ENCODE peak calls at places on chromosomes 2 and 18, in eight cellular contexts. N is stimulated activated CD4-positive, alpha-beta T cell treated with anti-CD3 and anti-CD28 coated beads, Interleukin-4, amount 100 ng/mL, for 1 hour; L is activated T-cell treated with anti-CD3 and anti-CD28 coated beads, Interleukin-2, amount 50 U/mL, for 48 hours; V is 8988T; C is hepatic stellate cell; Y is HS-27A; E is tibial artery; R is effector CD8-positive, alpha-beta T cell. M is an unnamed sample.

GRCh38 chr18:5865521-5865920 is 29.8 kb downstream of the TMEM200C start:
- DNase-seq in N (no peak), L (no peak), V (no peak), C (no peak), Y (no peak), E (no peak), R (no peak), M (no peak)

GRCh38 chr2:47094519-47095155 is 60.5 kb downstream of the STPG4 start:
- DNase-seq in N (no peak), L (no peak), V (no peak), C (peak; percentile 34), Y (no peak), E (no peak), R (no peak), M (no peak)

GRCh38 chr2:46375566-46376125 is 78.4 kb downstream of the EPAS1 start:
- DNase-seq in N (no peak), L (no peak), V (no peak), C (no peak), Y (no peak), E (no peak), R (no peak), M (no peak)

GRCh38 chr2:202265467-202266277 is at the start of gene NOP58:
- DNase-seq in N (peak; percentile 82), L (peak; percentile 89), V (peak; percentile 67), C (peak; percentile 93), Y (peak; percentile 58), E (peak; percentile 93), R (peak; percentile 84), M (peak; percentile 89)

GRCh38 chr18:13570856-13571495 is 155.4 kb downstream of the FAM210A start:
- DNase-seq in N (no peak), L (peak; percentile 48), V (no peak), C (no peak), Y (no peak), E (no peak), R (no peak), M (no peak)

GRCh38 chr2:119432882-119433522 is 1.3 kb downstream of the TMEM37 start:
- DNase-seq in N (no peak), L (no peak), V (no peak), C (no peak), Y (no peak), E (no peak), R (no peak), M (no peak)

GRCh38 chr18:79494936-79495335 is 99.2 kb downstream of the NFATC1 start:
- DNase-seq in N (no peak), L (no peak), V (no peak), C (no peak), Y (no peak), E (peak; percentile 13), R (no peak), M (no peak)

GRCh38 chr18:73653836-73654235 is 493.8 kb downstream of the FBXO15 start:
- DNase-seq in N (no peak), L (no peak), V (no peak), C (no peak), Y (no peak), E (no peak), R (no peak), M (no peak)

GRCh38 chr2:172177581-172177980 is 74.9 kb upstream of the DLX2 start:
- DNase-seq in N (no peak), L (no peak), V (no peak), C (no peak), Y (no peak), E (no peak), R (no peak), M (no peak)

GRCh38 chr18:76846217-76846616 is 23.9 kb downstream of the ZNF236 start:
- DNase-seq in N (no peak), L (no peak), V (no peak), C (no peak), Y (no peak), E (no peak), R (no peak), M (no peak)

GRCh38 chr18:3397031-3397750 is 52.8 kb upstream of the TGIF1 start:
- DNase-seq in N (no peak), L (no peak), V (no peak), C (no peak), Y (no peak), E (no peak), R (no peak), M (no peak)

GRCh38 chr2:120230515-120231471 is 7.6 kb upstream of the TMEM185B start:
- DNase-seq in N (no peak), L (no peak), V (no peak), C (no peak), Y (no peak), E (no peak), R (no peak), M (no peak)

GRCh38 chr2:104866883-104867350 is 13.0 kb downstream of the POU3F3 start:
- DNase-seq in N (no peak), L (no peak), V (no peak), C (no peak), Y (no peak), E (no peak), R (no peak), M (no peak)

GRCh38 chr18:50143295-50143694 is 51.7 kb downstream of the MYO5B start:
- DNase-seq in N (no peak), L (no peak), V (no peak), C (no peak), Y (no peak), E (no peak), R (no peak), M (no peak)

GRCh38 chr18:50127516-50128229 is 67.3 kb downstream of the MYO5B start:
- DNase-seq in N (no peak), L (no peak), V (no peak), C (no peak), Y (no peak), E (no peak), R (no peak), M (no peak)

GRCh38 chr2:46963961-46964673 is 48.5 kb upstream of the MCFD2 start:
- DNase-seq in N (no peak), L (no peak), V (no peak), C (no peak), Y (no peak), E (no peak), R (no peak), M (no peak)

GRCh38 chr2:241926541-241927311 is 57.2 kb downstream of the RTP5 start:
- DNase-seq in N (no peak), L (no peak), V (no peak), C (no peak), Y (no peak), E (no peak), R (no peak), M (no peak)

GRCh38 chr2:204468689-204469429 is 76.4 kb upstream of the PARD3B start:
- DNase-seq in N (no peak), L (no peak), V (no peak), C (peak; percentile 41), Y (peak; percentile 51), E (peak; percentile 30), R (no peak), M (no peak)

GRCh38 chr2:56313541-56313940 is 129.8 kb downstream of the CCDC85A start:
- DNase-seq in N (no peak), L (no peak), V (no peak), C (no peak), Y (no peak), E (no peak), R (no peak), M (no peak)

GRCh38 chr2:206464597-206464996 is 21.3 kb downstream of the ADAM23 start:
- DNase-seq in N (no peak), L (no peak), V (no peak), C (no peak), Y (no peak), E (no peak), R (no peak), M (no peak)

GRCh38 chr2:84301717-84302116 is 157.4 kb downstream of the SUCLG1 start:
- DNase-seq in N (no peak), L (no peak), V (no peak), C (no peak), Y (no peak), E (no peak), R (no peak), M (no peak)

GRCh38 chr18:57853133-57853532 is 50.0 kb upstream of the ATP8B1 start:
- DNase-seq in N (no peak), L (no peak), V (no peak), C (no peak), Y (no peak), E (no peak), R (no peak), M (no peak)

GRCh38 chr18:28036481-28036880 is 140.4 kb downstream of the CDH2 start:
- DNase-seq in N (no peak), L (no peak), V (no peak), C (no peak), Y (no peak), E (no peak), R (no peak), M (no peak)

GRCh38 chr2:232622563-232622962 is 10.8 kb upstream of the EFHD1 start:
- DNase-seq in N (no peak), L (no peak), V (no peak), C (no peak), Y (no peak), E (no peak), R (no peak), M (no peak)

GRCh38 chr2:164697688-164698290 is 76.5 kb upstream of the GRB14 start:
- DNase-seq in N (no peak), L (no peak), V (no peak), C (no peak), Y (no peak), E (no peak), R (no peak), M (no peak)

GRCh38 chr2:236882074-236882473 is 203.6 kb upstream of the COPS8 start:
- DNase-seq in N (no peak), L (no peak), V (no peak), C (no peak), Y (no peak), E (no peak), R (no peak), M (no peak)